ENCODE peak calls at places on chromosomes 4 and X, in six cellular contexts. One of them, this sample, is unnamed.

GRCh38 chrX:38937926-38938325 is 136.7 kb downstream of the MID1IP1 start:
- DNase-seq in GM12892: no peak
- DNase-seq in ovary: no peak
- DNase-seq in HCT116: no peak
- DNase-seq in H54: no peak
- DNase-seq in heart left ventricle: no peak
- DNase-seq in this sample: no peak

GRCh38 chrX:109281478-109282275 is 200.2 kb downstream of the GUCY2F start:
- DNase-seq in GM12892: no peak
- DNase-seq in ovary: no peak
- DNase-seq in HCT116: no peak
- DNase-seq in H54: no peak
- DNase-seq in heart left ventricle: no peak
- DNase-seq in this sample: no peak

GRCh38 chr4:159278399-159278798 is 175.5 kb downstream of the RAPGEF2 start:
- DNase-seq in GM12892: no peak
- DNase-seq in ovary: no peak
- DNase-seq in HCT116: no peak
- DNase-seq in H54: no peak
- DNase-seq in heart left ventricle: no peak
- DNase-seq in this sample: no peak

GRCh38 chr4:17324431-17324830 is 187.5 kb downstream of the QDPR start:
- DNase-seq in GM12892: no peak
- DNase-seq in ovary: peak; percentile 37
- DNase-seq in HCT116: peak; percentile 29
- DNase-seq in H54: no peak
- DNase-seq in heart left ventricle: peak; percentile 30
- DNase-seq in this sample: no peak

GRCh38 chrX:121579016-121579760 is 531.8 kb downstream of the GLUD2 start:
- DNase-seq in GM12892: no peak
- DNase-seq in ovary: no peak
- DNase-seq in HCT116: peak; percentile 15
- DNase-seq in H54: no peak
- DNase-seq in heart left ventricle: no peak
- DNase-seq in this sample: no peak

GRCh38 chrX:30615229-30615628 is 37.7 kb upstream of the TASL start:
- DNase-seq in GM12892: no peak
- DNase-seq in ovary: no peak
- DNase-seq in HCT116: no peak
- DNase-seq in H54: no peak
- DNase-seq in heart left ventricle: no peak
- DNase-seq in this sample: no peak

GRCh38 chr4:1375051-1375721 is 28.2 kb downstream of the UVSSA start:
- DNase-seq in GM12892: no peak
- DNase-seq in ovary: peak; percentile 27
- DNase-seq in HCT116: no peak
- DNase-seq in H54: no peak
- DNase-seq in heart left ventricle: peak; percentile 22
- DNase-seq in this sample: no peak

GRCh38 chrX:11381464-11381863 is 88.3 kb downstream of the AMELX start:
- DNase-seq in GM12892: no peak
- DNase-seq in ovary: no peak
- DNase-seq in HCT116: peak; percentile 24
- DNase-seq in H54: no peak
- DNase-seq in heart left ventricle: no peak
- DNase-seq in this sample: no peak

GRCh38 chrX:55220119-55220794 is at the start of gene PAGE5:
- DNase-seq in GM12892: peak; percentile 2
- DNase-seq in ovary: no peak
- DNase-seq in HCT116: no peak
- DNase-seq in H54: no peak
- DNase-seq in heart left ventricle: no peak
- DNase-seq in this sample: no peak

GRCh38 chr4:186902361-186902760 is 178.7 kb upstream of the FAT1 start:
- DNase-seq in GM12892: no peak
- DNase-seq in ovary: no peak
- DNase-seq in HCT116: no peak
- DNase-seq in H54: no peak
- DNase-seq in heart left ventricle: no peak
- DNase-seq in this sample: no peak

GRCh38 chr4:124177647-124178425 is 534.7 kb downstream of the ANKRD50 start:
- DNase-seq in GM12892: no peak
- DNase-seq in ovary: no peak
- DNase-seq in HCT116: no peak
- DNase-seq in H54: peak; percentile 3
- DNase-seq in heart left ventricle: no peak
- DNase-seq in this sample: no peak

GRCh38 chr4:2875556-2875955 is 31.9 kb downstream of the ADD1 start:
- DNase-seq in GM12892: no peak
- DNase-seq in ovary: no peak
- DNase-seq in HCT116: no peak
- DNase-seq in H54: no peak
- DNase-seq in heart left ventricle: no peak
- DNase-seq in this sample: no peak

GRCh38 chr4:84467601-84468000 is 31.5 kb downstream of the NKX6-1 start:
- DNase-seq in GM12892: no peak
- DNase-seq in ovary: no peak
- DNase-seq in HCT116: no peak
- DNase-seq in H54: no peak
- DNase-seq in heart left ventricle: no peak
- DNase-seq in this sample: no peak

GRCh38 chr4:99088485-99089365 is at the start of gene ADH5:
- DNase-seq in GM12892: peak; percentile 82
- DNase-seq in ovary: peak; percentile 90
- DNase-seq in HCT116: peak; percentile 76
- DNase-seq in H54: peak; percentile 49
- DNase-seq in heart left ventricle: peak; percentile 93
- DNase-seq in this sample: no peak
- TF ChIP-seq POLR2A in GM12892: peak; percentile 94
- TF ChIP-seq POLR2A in ovary: peak; percentile 62
- TF ChIP-seq POLR2A in HCT116: peak; percentile 97
- TF ChIP-seq POLR2A in H54: peak; percentile 92
- TF ChIP-seq POLR2A in heart left ventricle: no peak
- TF ChIP-seq POLR2A in this sample: no peak

DNA sequence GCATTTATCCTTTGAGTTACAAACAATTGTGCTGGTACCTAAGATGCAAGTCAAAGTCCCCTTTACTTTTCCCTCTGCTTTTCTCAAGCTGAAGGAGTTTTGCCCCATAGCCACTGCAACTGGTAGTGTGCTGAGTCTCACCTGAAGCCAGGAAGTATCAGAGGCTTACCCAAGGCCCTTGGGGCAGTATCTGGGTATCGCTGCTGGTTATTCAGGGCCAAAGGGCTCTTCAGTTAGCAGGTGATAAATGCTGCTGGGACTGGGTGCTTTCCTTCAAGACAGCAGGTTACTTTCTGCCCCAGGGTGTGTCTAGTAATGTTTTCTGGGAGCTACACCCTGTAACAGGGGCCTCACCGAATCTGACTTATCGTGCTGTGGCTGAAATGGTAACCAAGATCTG is 90.5 kb upstream of the SLC6A14 start:
- DNase-seq in GM12892: no peak
- DNase-seq in ovary: no peak
- DNase-seq in HCT116: no peak
- DNase-seq in H54: no peak
- DNase-seq in heart left ventricle: no peak
- DNase-seq in this sample: no peak
- TF ChIP-seq POLR2A in GM12892: no peak
- TF ChIP-seq POLR2A in ovary: no peak
- TF ChIP-seq POLR2A in HCT116: no peak
- TF ChIP-seq POLR2A in H54: no peak
- TF ChIP-seq POLR2A in heart left ventricle: no peak
- TF ChIP-seq POLR2A in this sample: no peak

GRCh38 chrX:130118941-130119640 is 8.8 kb upstream of the ELF4 start:
- DNase-seq in GM12892: no peak
- DNase-seq in ovary: peak; percentile 55
- DNase-seq in HCT116: no peak
- DNase-seq in H54: no peak
- DNase-seq in heart left ventricle: no peak
- DNase-seq in this sample: no peak

GRCh38 chrX:130120321-130120731 is 10.0 kb upstream of the ELF4 start:
- DNase-seq in GM12892: peak; percentile 43
- DNase-seq in ovary: no peak
- DNase-seq in HCT116: no peak
- DNase-seq in H54: no peak
- DNase-seq in heart left ventricle: no peak
- DNase-seq in this sample: no peak

GRCh38 chrX:130118396-130118795 is 8.1 kb upstream of the ELF4 start:
- DNase-seq in GM12892: no peak
- DNase-seq in ovary: peak; percentile 68
- DNase-seq in HCT116: no peak
- DNase-seq in H54: no peak
- DNase-seq in heart left ventricle: no peak
- DNase-seq in this sample: no peak

GRCh38 chrX:130121505-130121800 is 11.2 kb upstream of the ELF4 start:
- DNase-seq in GM12892: no peak
- DNase-seq in ovary: no peak
- DNase-seq in HCT116: no peak
- DNase-seq in H54: no peak
- DNase-seq in heart left ventricle: no peak
- DNase-seq in this sample: no peak

GRCh38 chrX:130120746-130121504 is 10.6 kb upstream of the ELF4 start:
- DNase-seq in GM12892: peak; percentile 61
- DNase-seq in ovary: peak; percentile 86
- DNase-seq in HCT116: no peak
- DNase-seq in H54: peak; percentile 87
- DNase-seq in heart left ventricle: peak; percentile 81
- DNase-seq in this sample: no peak
- TF ChIP-seq POLR2A in GM12892: no peak
- TF ChIP-seq POLR2A in ovary: no peak
- TF ChIP-seq POLR2A in HCT116: no peak
- TF ChIP-seq POLR2A in H54: no peak
- TF ChIP-seq POLR2A in heart left ventricle: no peak
- TF ChIP-seq POLR2A in this sample: no peak

DNA sequence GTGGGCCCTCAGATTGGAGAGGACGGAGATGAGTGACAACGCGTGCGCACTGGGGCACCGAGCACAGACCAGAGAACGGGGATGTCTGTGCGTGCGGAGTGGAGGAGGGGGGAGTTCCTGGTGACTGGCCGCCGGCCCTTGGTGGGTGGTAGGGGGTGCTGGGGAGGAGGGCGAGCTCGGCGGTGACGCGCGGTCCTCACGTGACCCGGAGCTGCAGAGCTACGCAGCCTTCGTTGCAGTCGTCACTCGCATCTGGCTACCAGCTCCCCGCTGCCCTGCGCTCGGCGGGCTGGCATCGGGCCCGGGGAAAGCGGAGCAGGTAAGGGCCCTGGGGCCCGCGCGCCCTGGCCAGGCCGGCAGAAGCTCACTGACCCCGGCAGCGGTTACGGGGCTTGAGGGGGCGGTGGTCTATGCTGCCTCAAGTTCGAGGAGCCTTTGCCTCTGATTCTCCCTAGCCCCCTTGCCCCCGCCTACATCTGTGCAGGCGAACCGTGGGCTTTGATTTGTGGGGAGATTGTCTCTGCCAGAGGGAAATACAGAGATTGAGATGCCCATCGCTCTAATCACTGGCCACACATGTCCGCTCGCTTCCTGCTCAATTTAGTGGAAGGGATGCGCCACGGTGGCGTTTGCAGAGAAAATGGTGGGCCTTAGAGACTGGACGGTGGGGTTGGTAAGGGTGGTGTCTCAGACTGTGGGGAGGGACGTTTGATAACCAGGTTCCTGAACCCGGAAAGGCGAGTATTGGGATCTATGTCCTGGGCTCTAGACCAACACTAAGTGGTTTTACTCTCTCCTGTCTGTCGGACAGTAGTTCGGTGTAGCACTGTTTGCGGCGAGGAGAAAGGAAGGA is at the start of gene ARMCX4:
- DNase-seq in GM12892: no peak
- DNase-seq in ovary: peak; percentile 85
- DNase-seq in HCT116: no peak
- DNase-seq in H54: no peak
- DNase-seq in heart left ventricle: peak; percentile 49
- DNase-seq in this sample: no peak
- TF ChIP-seq POLR2A in GM12892: no peak
- TF ChIP-seq POLR2A in ovary: peak; percentile 54
- TF ChIP-seq POLR2A in HCT116: no peak
- TF ChIP-seq POLR2A in H54: peak; percentile 18
- TF ChIP-seq POLR2A in heart left ventricle: no peak
- TF ChIP-seq POLR2A in this sample: no peak

DNA sequence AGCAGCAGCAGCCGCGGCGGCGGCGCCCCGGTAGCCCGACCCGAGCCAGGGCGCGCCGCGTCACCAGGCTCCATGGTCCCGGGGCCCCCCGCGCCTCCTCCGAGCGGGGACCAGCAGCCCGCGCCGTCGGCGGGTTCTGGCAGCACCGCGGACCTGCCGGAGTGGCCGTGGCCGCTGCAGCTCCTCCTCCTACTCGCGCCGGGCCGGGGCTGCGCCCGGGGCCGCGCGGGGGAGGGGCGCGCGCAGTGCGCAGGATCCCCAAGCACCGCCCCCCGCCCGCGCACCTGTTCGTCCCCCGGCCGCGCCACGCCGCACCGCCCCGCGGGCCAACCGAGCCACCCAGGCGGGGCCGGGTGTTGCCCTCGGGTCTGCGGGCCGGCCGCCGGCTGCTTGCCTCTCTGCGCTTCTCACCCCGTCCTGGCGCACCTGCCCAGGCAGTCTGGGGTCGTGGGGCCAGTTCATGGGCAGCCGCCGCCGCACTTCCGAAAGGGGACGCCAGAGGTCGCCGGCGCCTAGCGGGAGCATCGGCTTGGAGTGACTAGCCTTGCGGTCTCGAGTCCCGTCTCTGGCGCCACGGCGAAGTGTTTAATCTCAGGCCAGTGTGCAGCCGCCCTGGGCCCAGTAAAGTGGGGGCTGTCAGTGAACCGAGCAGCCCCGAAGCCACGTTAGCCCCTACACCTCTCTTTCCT is at the start of gene SLC9A7:
- DNase-seq in GM12892: peak; percentile 31
- DNase-seq in ovary: peak; percentile 88
- DNase-seq in HCT116: peak; percentile 59
- DNase-seq in H54: no peak
- DNase-seq in heart left ventricle: peak; percentile 65
- DNase-seq in this sample: no peak
- TF ChIP-seq POLR2A in GM12892: no peak
- TF ChIP-seq POLR2A in ovary: no peak
- TF ChIP-seq POLR2A in HCT116: peak; percentile 54
- TF ChIP-seq POLR2A in H54: peak; percentile 53
- TF ChIP-seq POLR2A in heart left ventricle: no peak
- TF ChIP-seq POLR2A in this sample: no peak

GRCh38 chr4:101347267-101347556 is at the start of gene PPP3CA:
- DNase-seq in GM12892: no peak
- DNase-seq in ovary: no peak
- DNase-seq in HCT116: no peak
- DNase-seq in H54: no peak
- DNase-seq in heart left ventricle: no peak
- DNase-seq in this sample: no peak
- TF ChIP-seq POLR2A in GM12892: peak; percentile 5
- TF ChIP-seq POLR2A in ovary: peak; percentile 6
- TF ChIP-seq POLR2A in HCT116: no peak
- TF ChIP-seq POLR2A in H54: peak; percentile 57
- TF ChIP-seq POLR2A in heart left ventricle: no peak
- TF ChIP-seq POLR2A in this sample: peak; percentile 58

This sample was measured in vagina.